ENCODE peak calls at places on chromosomes 1 and 21, in ten cellular contexts. One of them, this sample, is unnamed.

GRCh38 chr1:10892138-10893065 is 96.0 kb upstream of the CASZ1 start:
- DNase-seq in activated CD8-positive, alpha-beta memory T cell treated with anti-CD3 and anti-CD28 coated beads for 24 hours: no peak
- DNase-seq in adipocyte: no peak
- DNase-seq in ACHN: no peak
- DNase-seq in cardiac fibroblast: no peak
- DNase-seq in T-helper 9 cell: no peak
- DNase-seq in stimulated activated CD4-positive, alpha-beta T cell treated with anti-CD3 and anti-CD28 coated beads, Interleukin-2, amount 100 ng/mL, for 24 hours: no peak
- DNase-seq in fibroblast of mammary gland: no peak
- DNase-seq in A549: no peak
- DNase-seq in pons: no peak
- DNase-seq in this sample: no peak

GRCh38 chr1:235304549-235305451 is 23.2 kb downstream of the ARID4B start:
- DNase-seq in activated CD8-positive, alpha-beta memory T cell treated with anti-CD3 and anti-CD28 coated beads for 24 hours: no peak
- DNase-seq in adipocyte: no peak
- DNase-seq in ACHN: no peak
- DNase-seq in cardiac fibroblast: peak; percentile 59
- DNase-seq in T-helper 9 cell: peak; percentile 32
- DNase-seq in stimulated activated CD4-positive, alpha-beta T cell treated with anti-CD3 and anti-CD28 coated beads, Interleukin-2, amount 100 ng/mL, for 24 hours: no peak
- DNase-seq in fibroblast of mammary gland: no peak
- DNase-seq in A549: no peak
- DNase-seq in pons: no peak
- DNase-seq in this sample: no peak

GRCh38 chr1:239884776-239885175 is 206.9 kb upstream of the FMN2 start:
- DNase-seq in activated CD8-positive, alpha-beta memory T cell treated with anti-CD3 and anti-CD28 coated beads for 24 hours: no peak
- DNase-seq in adipocyte: no peak
- DNase-seq in ACHN: no peak
- DNase-seq in cardiac fibroblast: no peak
- DNase-seq in T-helper 9 cell: no peak
- DNase-seq in stimulated activated CD4-positive, alpha-beta T cell treated with anti-CD3 and anti-CD28 coated beads, Interleukin-2, amount 100 ng/mL, for 24 hours: no peak
- DNase-seq in fibroblast of mammary gland: peak; percentile 10
- DNase-seq in A549: no peak
- DNase-seq in pons: peak; percentile 19
- DNase-seq in this sample: no peak

GRCh38 chr1:118564961-118565360 is 379.9 kb upstream of the SPAG17 start:
- DNase-seq in activated CD8-positive, alpha-beta memory T cell treated with anti-CD3 and anti-CD28 coated beads for 24 hours: no peak
- DNase-seq in adipocyte: no peak
- DNase-seq in ACHN: no peak
- DNase-seq in cardiac fibroblast: no peak
- DNase-seq in T-helper 9 cell: no peak
- DNase-seq in stimulated activated CD4-positive, alpha-beta T cell treated with anti-CD3 and anti-CD28 coated beads, Interleukin-2, amount 100 ng/mL, for 24 hours: no peak
- DNase-seq in fibroblast of mammary gland: no peak
- DNase-seq in A549: no peak
- DNase-seq in pons: no peak
- DNase-seq in this sample: no peak

GRCh38 chr1:246748867-246749266 is 24.7 kb downstream of the SCCPDH start:
- DNase-seq in activated CD8-positive, alpha-beta memory T cell treated with anti-CD3 and anti-CD28 coated beads for 24 hours: no peak
- DNase-seq in adipocyte: no peak
- DNase-seq in ACHN: peak; percentile 97
- DNase-seq in cardiac fibroblast: no peak
- DNase-seq in T-helper 9 cell: no peak
- DNase-seq in stimulated activated CD4-positive, alpha-beta T cell treated with anti-CD3 and anti-CD28 coated beads, Interleukin-2, amount 100 ng/mL, for 24 hours: no peak
- DNase-seq in fibroblast of mammary gland: peak; percentile 44
- DNase-seq in A549: no peak
- DNase-seq in pons: no peak
- DNase-seq in this sample: no peak

GRCh38 chr21:28436286-28436932 is 556.3 kb downstream of the LTN1 start:
- DNase-seq in activated CD8-positive, alpha-beta memory T cell treated with anti-CD3 and anti-CD28 coated beads for 24 hours: no peak
- DNase-seq in adipocyte: no peak
- DNase-seq in ACHN: no peak
- DNase-seq in cardiac fibroblast: peak; percentile 49
- DNase-seq in T-helper 9 cell: no peak
- DNase-seq in stimulated activated CD4-positive, alpha-beta T cell treated with anti-CD3 and anti-CD28 coated beads, Interleukin-2, amount 100 ng/mL, for 24 hours: no peak
- DNase-seq in fibroblast of mammary gland: peak; percentile 96
- DNase-seq in A549: no peak
- DNase-seq in pons: no peak
- DNase-seq in this sample: no peak

GRCh38 chr1:184866991-184867788 is 107.1 kb downstream of the NIBAN1 start:
- DNase-seq in activated CD8-positive, alpha-beta memory T cell treated with anti-CD3 and anti-CD28 coated beads for 24 hours: peak; percentile 74
- DNase-seq in adipocyte: peak; percentile 95
- DNase-seq in ACHN: peak; percentile 46
- DNase-seq in cardiac fibroblast: peak; percentile 95
- DNase-seq in T-helper 9 cell: peak; percentile 33
- DNase-seq in stimulated activated CD4-positive, alpha-beta T cell treated with anti-CD3 and anti-CD28 coated beads, Interleukin-2, amount 100 ng/mL, for 24 hours: peak; percentile 58
- DNase-seq in fibroblast of mammary gland: peak; percentile 99
- DNase-seq in A549: no peak
- DNase-seq in pons: no peak
- DNase-seq in this sample: peak; percentile 25

GRCh38 chr1:221011145-221011544 is 131.9 kb downstream of the HLX start:
- DNase-seq in activated CD8-positive, alpha-beta memory T cell treated with anti-CD3 and anti-CD28 coated beads for 24 hours: no peak
- DNase-seq in adipocyte: peak; percentile 4
- DNase-seq in ACHN: no peak
- DNase-seq in cardiac fibroblast: no peak
- DNase-seq in T-helper 9 cell: no peak
- DNase-seq in stimulated activated CD4-positive, alpha-beta T cell treated with anti-CD3 and anti-CD28 coated beads, Interleukin-2, amount 100 ng/mL, for 24 hours: no peak
- DNase-seq in fibroblast of mammary gland: no peak
- DNase-seq in A549: no peak
- DNase-seq in pons: no peak
- DNase-seq in this sample: no peak

GRCh38 chr1:203480525-203481084 is 5.0 kb downstream of the PRELP start:
- DNase-seq in activated CD8-positive, alpha-beta memory T cell treated with anti-CD3 and anti-CD28 coated beads for 24 hours: peak; percentile 71
- DNase-seq in adipocyte: peak; percentile 88
- DNase-seq in ACHN: peak; percentile 45
- DNase-seq in cardiac fibroblast: peak; percentile 97
- DNase-seq in T-helper 9 cell: peak; percentile 49
- DNase-seq in stimulated activated CD4-positive, alpha-beta T cell treated with anti-CD3 and anti-CD28 coated beads, Interleukin-2, amount 100 ng/mL, for 24 hours: peak; percentile 31
- DNase-seq in fibroblast of mammary gland: peak; percentile 79
- DNase-seq in A549: peak; percentile 44
- DNase-seq in pons: no peak
- DNase-seq in this sample: peak; percentile 31

GRCh38 chr1:39720094-39720999 is 18.3 kb upstream of the PPIE start:
- DNase-seq in activated CD8-positive, alpha-beta memory T cell treated with anti-CD3 and anti-CD28 coated beads for 24 hours: peak; percentile 59
- DNase-seq in adipocyte: peak; percentile 89
- DNase-seq in ACHN: peak; percentile 60
- DNase-seq in cardiac fibroblast: peak; percentile 78
- DNase-seq in T-helper 9 cell: no peak
- DNase-seq in stimulated activated CD4-positive, alpha-beta T cell treated with anti-CD3 and anti-CD28 coated beads, Interleukin-2, amount 100 ng/mL, for 24 hours: no peak
- DNase-seq in fibroblast of mammary gland: peak; percentile 71
- DNase-seq in A549: peak; percentile 56
- DNase-seq in pons: peak; percentile 64
- DNase-seq in this sample: no peak

GRCh38 chr1:7995437-7995836 is 30.7 kb downstream of the ERRFI1 start:
- DNase-seq in activated CD8-positive, alpha-beta memory T cell treated with anti-CD3 and anti-CD28 coated beads for 24 hours: no peak
- DNase-seq in adipocyte: no peak
- DNase-seq in ACHN: no peak
- DNase-seq in cardiac fibroblast: no peak
- DNase-seq in T-helper 9 cell: no peak
- DNase-seq in stimulated activated CD4-positive, alpha-beta T cell treated with anti-CD3 and anti-CD28 coated beads, Interleukin-2, amount 100 ng/mL, for 24 hours: no peak
- DNase-seq in fibroblast of mammary gland: no peak
- DNase-seq in A549: no peak
- DNase-seq in pons: no peak
- DNase-seq in this sample: no peak

GRCh38 chr1:23980725-23981063 is 567 bp upstream of the SRSF10 start:
- DNase-seq in activated CD8-positive, alpha-beta memory T cell treated with anti-CD3 and anti-CD28 coated beads for 24 hours: peak; percentile 80
- DNase-seq in adipocyte: peak; percentile 41
- DNase-seq in ACHN: peak; percentile 71
- DNase-seq in cardiac fibroblast: no peak
- DNase-seq in T-helper 9 cell: no peak
- DNase-seq in stimulated activated CD4-positive, alpha-beta T cell treated with anti-CD3 and anti-CD28 coated beads, Interleukin-2, amount 100 ng/mL, for 24 hours: peak; percentile 74
- DNase-seq in fibroblast of mammary gland: peak; percentile 83
- DNase-seq in A549: peak; percentile 47
- DNase-seq in pons: no peak
- DNase-seq in this sample: no peak

GRCh38 chr1:170290226-170290625 is 144.5 kb downstream of the NTMT2 start:
- DNase-seq in activated CD8-positive, alpha-beta memory T cell treated with anti-CD3 and anti-CD28 coated beads for 24 hours: no peak
- DNase-seq in adipocyte: no peak
- DNase-seq in ACHN: no peak
- DNase-seq in cardiac fibroblast: no peak
- DNase-seq in T-helper 9 cell: no peak
- DNase-seq in stimulated activated CD4-positive, alpha-beta T cell treated with anti-CD3 and anti-CD28 coated beads, Interleukin-2, amount 100 ng/mL, for 24 hours: no peak
- DNase-seq in fibroblast of mammary gland: peak; percentile 44
- DNase-seq in A549: no peak
- DNase-seq in pons: no peak
- DNase-seq in this sample: no peak

GRCh38 chr1:224528900-224529299 is 87.2 kb upstream of the CNIH3 start:
- DNase-seq in activated CD8-positive, alpha-beta memory T cell treated with anti-CD3 and anti-CD28 coated beads for 24 hours: no peak
- DNase-seq in adipocyte: peak; percentile 64
- DNase-seq in ACHN: peak; percentile 63
- DNase-seq in cardiac fibroblast: peak; percentile 63
- DNase-seq in T-helper 9 cell: no peak
- DNase-seq in stimulated activated CD4-positive, alpha-beta T cell treated with anti-CD3 and anti-CD28 coated beads, Interleukin-2, amount 100 ng/mL, for 24 hours: no peak
- DNase-seq in fibroblast of mammary gland: peak; percentile 95
- DNase-seq in A549: peak; percentile 23
- DNase-seq in pons: no peak
- DNase-seq in this sample: no peak

GRCh38 chr1:54485417-54485816 is 62.6 kb upstream of the ACOT11 start:
- DNase-seq in activated CD8-positive, alpha-beta memory T cell treated with anti-CD3 and anti-CD28 coated beads for 24 hours: no peak
- DNase-seq in adipocyte: no peak
- DNase-seq in ACHN: no peak
- DNase-seq in cardiac fibroblast: no peak
- DNase-seq in T-helper 9 cell: no peak
- DNase-seq in stimulated activated CD4-positive, alpha-beta T cell treated with anti-CD3 and anti-CD28 coated beads, Interleukin-2, amount 100 ng/mL, for 24 hours: no peak
- DNase-seq in fibroblast of mammary gland: no peak
- DNase-seq in A549: no peak
- DNase-seq in pons: no peak
- DNase-seq in this sample: no peak